ENCODE peak calls at places on chromosomes 12 and 14, in eight cellular contexts. One of them, this sample, is unnamed.

GRCh38 chr12:28939427-28939826 is 209.7 kb upstream of the FAR2 start:
- DNase-seq in mammary epithelial cell: peak; percentile 8
- DNase-seq in mesendoderm: no peak
- DNase-seq in GM06990: no peak
- DNase-seq in kidney: no peak
- DNase-seq in AG10803: no peak
- DNase-seq in IMR-90: peak; percentile 19
- DNase-seq in AG09309: no peak
- DNase-seq in this sample: no peak

GRCh38 chr12:55748230-55748993 is 5.5 kb downstream of the GDF11 start:
- DNase-seq in mammary epithelial cell: no peak
- DNase-seq in mesendoderm: no peak
- DNase-seq in GM06990: no peak
- DNase-seq in kidney: no peak
- DNase-seq in AG10803: no peak
- DNase-seq in IMR-90: no peak
- DNase-seq in AG09309: no peak
- DNase-seq in this sample: no peak

GRCh38 chr14:73133795-73134194 is 2.5 kb upstream of the PSEN1 start:
- DNase-seq in mammary epithelial cell: no peak
- DNase-seq in mesendoderm: peak; percentile 68
- DNase-seq in GM06990: no peak
- DNase-seq in kidney: no peak
- DNase-seq in AG10803: no peak
- DNase-seq in IMR-90: no peak
- DNase-seq in AG09309: no peak
- DNase-seq in this sample: no peak

GRCh38 chr14:78170203-78170602 is at the start of gene NRXN3:
- DNase-seq in mammary epithelial cell: no peak
- DNase-seq in mesendoderm: peak; percentile 92
- DNase-seq in GM06990: no peak
- DNase-seq in kidney: no peak
- DNase-seq in AG10803: no peak
- DNase-seq in IMR-90: no peak
- DNase-seq in AG09309: no peak
- DNase-seq in this sample: no peak

GRCh38 chr12:132318618-132319033 is 10.8 kb downstream of the GALNT9 start:
- DNase-seq in mammary epithelial cell: no peak
- DNase-seq in mesendoderm: no peak
- DNase-seq in GM06990: no peak
- DNase-seq in kidney: peak; percentile 66
- DNase-seq in AG10803: no peak
- DNase-seq in IMR-90: no peak
- DNase-seq in AG09309: no peak
- DNase-seq in this sample: no peak

GRCh38 chr12:78403136-78403535 is 461.4 kb upstream of the SYT1 start:
- DNase-seq in mammary epithelial cell: peak; percentile 36
- DNase-seq in mesendoderm: no peak
- DNase-seq in GM06990: no peak
- DNase-seq in kidney: no peak
- DNase-seq in AG10803: peak; percentile 72
- DNase-seq in IMR-90: peak; percentile 47
- DNase-seq in AG09309: peak; percentile 23
- DNase-seq in this sample: peak; percentile 80

GRCh38 chr12:83889745-83890144 is 1022.9 kb downstream of the SLC6A15 start:
- DNase-seq in mammary epithelial cell: no peak
- DNase-seq in mesendoderm: no peak
- DNase-seq in GM06990: no peak
- DNase-seq in kidney: no peak
- DNase-seq in AG10803: no peak
- DNase-seq in IMR-90: no peak
- DNase-seq in AG09309: no peak
- DNase-seq in this sample: no peak

GRCh38 chr14:102909911-102910310 is 12.6 kb upstream of the AMN start:
- DNase-seq in mammary epithelial cell: no peak
- DNase-seq in mesendoderm: no peak
- DNase-seq in GM06990: no peak
- DNase-seq in kidney: no peak
- DNase-seq in AG10803: no peak
- DNase-seq in IMR-90: no peak
- DNase-seq in AG09309: no peak
- DNase-seq in this sample: no peak

GRCh38 chr12:28574746-28575592 is 384.7 kb downstream of the CCDC91 start:
- DNase-seq in mammary epithelial cell: no peak
- DNase-seq in mesendoderm: no peak
- DNase-seq in GM06990: no peak
- DNase-seq in kidney: no peak
- DNase-seq in AG10803: no peak
- DNase-seq in IMR-90: no peak
- DNase-seq in AG09309: no peak
- DNase-seq in this sample: no peak

GRCh38 chr12:68098939-68099338 is 60.6 kb downstream of the IFNG start:
- DNase-seq in mammary epithelial cell: no peak
- DNase-seq in mesendoderm: no peak
- DNase-seq in GM06990: no peak
- DNase-seq in kidney: no peak
- DNase-seq in AG10803: no peak
- DNase-seq in IMR-90: no peak
- DNase-seq in AG09309: no peak
- DNase-seq in this sample: no peak

GRCh38 chr12:68100241-68100640 is 59.3 kb downstream of the IFNG start:
- DNase-seq in mammary epithelial cell: peak; percentile 59
- DNase-seq in mesendoderm: no peak
- DNase-seq in GM06990: no peak
- DNase-seq in kidney: no peak
- DNase-seq in AG10803: no peak
- DNase-seq in IMR-90: no peak
- DNase-seq in AG09309: no peak
- DNase-seq in this sample: no peak

GRCh38 chr12:68094645-68095395 is 64.7 kb downstream of the IFNG start:
- DNase-seq in mammary epithelial cell: no peak
- DNase-seq in mesendoderm: no peak
- DNase-seq in GM06990: no peak
- DNase-seq in kidney: no peak
- DNase-seq in AG10803: no peak
- DNase-seq in IMR-90: no peak
- DNase-seq in AG09309: no peak
- DNase-seq in this sample: no peak

GRCh38 chr12:68094195-68094594 is 65.3 kb downstream of the IFNG start:
- DNase-seq in mammary epithelial cell: no peak
- DNase-seq in mesendoderm: no peak
- DNase-seq in GM06990: no peak
- DNase-seq in kidney: no peak
- DNase-seq in AG10803: no peak
- DNase-seq in IMR-90: no peak
- DNase-seq in AG09309: no peak
- DNase-seq in this sample: no peak

GRCh38 chr12:68097386-68097785 is 62.2 kb downstream of the IFNG start:
- DNase-seq in mammary epithelial cell: peak; percentile 74
- DNase-seq in mesendoderm: no peak
- DNase-seq in GM06990: no peak
- DNase-seq in kidney: no peak
- DNase-seq in AG10803: no peak
- DNase-seq in IMR-90: no peak
- DNase-seq in AG09309: no peak
- DNase-seq in this sample: no peak
- H3K4me3 ChIP-seq in mammary epithelial cell: no peak overlapping the region
- H3K4me3 ChIP-seq in mesendoderm: no peak overlapping the region
- H3K4me3 ChIP-seq in GM06990: no peak overlapping the region
- H3K4me3 ChIP-seq in kidney: no peak overlapping the region
- H3K4me3 ChIP-seq in AG10803: no peak overlapping the region
- H3K4me3 ChIP-seq in IMR-90: no peak overlapping the region
- H3K4me3 ChIP-seq in AG09309: no peak overlapping the region
- H3K4me3 ChIP-seq in this sample: no peak overlapping the region

DNA sequence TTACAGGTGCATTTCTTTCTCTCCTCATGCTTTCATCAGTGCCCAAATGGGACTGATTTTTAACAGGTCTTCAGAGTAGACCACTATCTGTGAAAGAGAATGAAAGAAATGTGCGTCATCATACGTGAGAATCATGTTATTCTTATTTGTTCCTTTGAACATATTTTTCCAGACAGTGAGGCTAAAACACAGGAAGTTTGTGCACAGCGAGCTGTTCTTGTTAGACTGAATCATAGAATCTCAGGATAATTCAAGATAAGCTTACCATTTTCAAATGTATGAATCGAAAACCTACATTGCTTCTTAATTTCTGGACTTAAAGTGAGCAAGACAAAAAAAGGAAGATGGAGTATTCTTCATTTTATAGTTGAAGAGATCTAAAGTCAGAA is 383.1 kb downstream of the EGLN3 start:
- DNase-seq in mammary epithelial cell: no peak
- DNase-seq in mesendoderm: no peak
- DNase-seq in GM06990: no peak
- DNase-seq in kidney: no peak
- DNase-seq in AG10803: no peak
- DNase-seq in IMR-90: no peak
- DNase-seq in AG09309: no peak
- DNase-seq in this sample: peak; percentile 81
- H3K4me3 ChIP-seq in mammary epithelial cell: no peak overlapping the region
- H3K4me3 ChIP-seq in mesendoderm: no peak overlapping the region
- H3K4me3 ChIP-seq in GM06990: no peak overlapping the region
- H3K4me3 ChIP-seq in kidney: no peak overlapping the region
- H3K4me3 ChIP-seq in AG10803: no peak overlapping the region
- H3K4me3 ChIP-seq in IMR-90: no peak overlapping the region
- H3K4me3 ChIP-seq in AG09309: no peak overlapping the region
- H3K4me3 ChIP-seq in this sample: no peak overlapping the region

GRCh38 chr12:102010265-102010994 is 51.4 kb downstream of the WASHC3 start:
- DNase-seq in mammary epithelial cell: no peak
- DNase-seq in mesendoderm: no peak
- DNase-seq in GM06990: peak; percentile 67
- DNase-seq in kidney: no peak
- DNase-seq in AG10803: no peak
- DNase-seq in IMR-90: no peak
- DNase-seq in AG09309: no peak
- DNase-seq in this sample: no peak

GRCh38 chr12:102005256-102005655 is 56.5 kb downstream of the WASHC3 start:
- DNase-seq in mammary epithelial cell: no peak
- DNase-seq in mesendoderm: peak; percentile 59
- DNase-seq in GM06990: no peak
- DNase-seq in kidney: no peak
- DNase-seq in AG10803: no peak
- DNase-seq in IMR-90: no peak
- DNase-seq in AG09309: no peak
- DNase-seq in this sample: no peak

GRCh38 chr12:102008615-102009126 is 53.1 kb downstream of the WASHC3 start:
- DNase-seq in mammary epithelial cell: no peak
- DNase-seq in mesendoderm: no peak
- DNase-seq in GM06990: no peak
- DNase-seq in kidney: no peak
- DNase-seq in AG10803: no peak
- DNase-seq in IMR-90: no peak
- DNase-seq in AG09309: no peak
- DNase-seq in this sample: no peak

DNA sequence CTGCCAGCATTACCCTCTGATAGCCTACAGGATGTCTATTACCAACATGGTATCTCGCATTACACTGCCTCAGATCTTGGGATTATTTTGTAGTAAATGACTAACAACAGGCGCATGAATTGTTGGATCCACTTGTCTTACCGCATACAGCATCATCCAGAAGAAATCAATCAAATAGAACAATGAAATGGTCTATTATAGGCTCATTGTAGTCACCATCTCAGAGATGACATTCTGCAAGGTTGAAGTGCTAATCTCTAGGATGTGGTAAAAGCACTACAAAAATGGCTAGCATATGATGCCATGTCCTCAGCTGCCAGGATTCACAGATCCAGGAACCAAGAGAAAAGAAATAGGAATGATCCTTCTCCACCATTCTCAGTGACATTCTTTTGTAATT is 52.0 kb downstream of the WASHC3 start:
- DNase-seq in mammary epithelial cell: no peak
- DNase-seq in mesendoderm: no peak
- DNase-seq in GM06990: peak; percentile 5
- DNase-seq in kidney: no peak
- DNase-seq in AG10803: no peak
- DNase-seq in IMR-90: no peak
- DNase-seq in AG09309: no peak
- DNase-seq in this sample: no peak
- H3K4me3 ChIP-seq in mammary epithelial cell: no peak overlapping the region
- H3K4me3 ChIP-seq in mesendoderm: no peak overlapping the region
- H3K4me3 ChIP-seq in GM06990: peak overlapping the region; percentile 34
- H3K4me3 ChIP-seq in kidney: no peak overlapping the region
- H3K4me3 ChIP-seq in AG10803: no peak overlapping the region
- H3K4me3 ChIP-seq in IMR-90: no peak overlapping the region
- H3K4me3 ChIP-seq in AG09309: no peak overlapping the region
- H3K4me3 ChIP-seq in this sample: no peak overlapping the region

GRCh38 chr12:122729583-122730214 is 945 bp downstream of the HCAR1 start:
- DNase-seq in mammary epithelial cell: peak; percentile 33
- DNase-seq in mesendoderm: no peak
- DNase-seq in GM06990: no peak
- DNase-seq in kidney: no peak
- DNase-seq in AG10803: no peak
- DNase-seq in IMR-90: no peak
- DNase-seq in AG09309: no peak
- DNase-seq in this sample: no peak

GRCh38 chr12:122726056-122726558 is 4.5 kb downstream of the HCAR1 start:
- DNase-seq in mammary epithelial cell: peak; percentile 92
- DNase-seq in mesendoderm: peak; percentile 92
- DNase-seq in GM06990: peak; percentile 50
- DNase-seq in kidney: no peak
- DNase-seq in AG10803: no peak
- DNase-seq in IMR-90: no peak
- DNase-seq in AG09309: no peak
- DNase-seq in this sample: peak; percentile 18

GRCh38 chr12:122732170-122732569 is 1.5 kb upstream of the HCAR1 start:
- DNase-seq in mammary epithelial cell: no peak
- DNase-seq in mesendoderm: no peak
- DNase-seq in GM06990: no peak
- DNase-seq in kidney: no peak
- DNase-seq in AG10803: no peak
- DNase-seq in IMR-90: no peak
- DNase-seq in AG09309: no peak
- DNase-seq in this sample: no peak

GRCh38 chr12:122732611-122733010 is 2.0 kb upstream of the HCAR1 start:
- DNase-seq in mammary epithelial cell: no peak
- DNase-seq in mesendoderm: no peak
- DNase-seq in GM06990: no peak
- DNase-seq in kidney: no peak
- DNase-seq in AG10803: no peak
- DNase-seq in IMR-90: no peak
- DNase-seq in AG09309: no peak
- DNase-seq in this sample: no peak

GRCh38 chr12:122730215-122731014 is at the start of gene HCAR1:
- DNase-seq in mammary epithelial cell: peak; percentile 61
- DNase-seq in mesendoderm: peak; percentile 30
- DNase-seq in GM06990: no peak
- DNase-seq in kidney: no peak
- DNase-seq in AG10803: peak; percentile 5
- DNase-seq in IMR-90: no peak
- DNase-seq in AG09309: no peak
- DNase-seq in this sample: peak; percentile 55
- H3K4me3 ChIP-seq in mammary epithelial cell: peak within 1 kb of the TSS; percentile 62
- H3K4me3 ChIP-seq in mesendoderm: no peak within 1 kb of the TSS
- H3K4me3 ChIP-seq in GM06990: no peak within 1 kb of the TSS
- H3K4me3 ChIP-seq in kidney: peak within 1 kb of the TSS; percentile 72
- H3K4me3 ChIP-seq in AG10803: no peak within 1 kb of the TSS
- H3K4me3 ChIP-seq in IMR-90: no peak within 1 kb of the TSS
- H3K4me3 ChIP-seq in AG09309: no peak within 1 kb of the TSS
- H3K4me3 ChIP-seq in this sample: peak within 1 kb of the TSS; percentile 42

This sample was measured in astrocyte of the spinal cord.